ENCODE peak calls at places on chromosome 18, in eight cellular contexts. Z, E, O, D, F, M, G and T are unnamed samples.

GRCh38 chr18:63107171-63107850 is 212.3 kb downstream of the BCL2 start:
- DNase-seq in Z (no peak), E (no peak), O (no peak), D (peak), F (no peak), M (no peak), G (no peak), T (no peak)

GRCh38 chr18:79199691-79200374 is 130.6 kb downstream of the ATP9B start:
- DNase-seq in Z (no peak), E (no peak), O (no peak), D (no peak), F (no peak), M (peak), G (peak), T (peak)

GRCh38 chr18:72869786-72870185 is 2.0 kb upstream of the NETO1 start:
- DNase-seq in Z (no peak), E (no peak), O (no peak), D (no peak), F (no peak), M (no peak), G (no peak), T (no peak)

GRCh38 chr18:3655637-3656050 is 205.7 kb downstream of the TGIF1 start:
- DNase-seq in Z (no peak), E (no peak), O (no peak), D (no peak), F (no peak), M (no peak), G (no peak), T (no peak)

GRCh38 chr18:69839497-69839896 is 108.2 kb downstream of the CD226 start:
- DNase-seq in Z (no peak), E (no peak), O (no peak), D (no peak), F (no peak), M (no peak), G (no peak), T (no peak)

GRCh38 chr18:45839415-45840395 is 14.2 kb downstream of the SIGLEC15 start:
- DNase-seq in Z (peak), E (peak), O (peak), D (peak), F (no peak), M (peak), G (peak), T (peak)

GRCh38 chr18:58661423-58661822 is 9.8 kb upstream of the MALT1 start:
- DNase-seq in Z (peak), E (no peak), O (no peak), D (no peak), F (no peak), M (no peak), G (no peak), T (no peak)

GRCh38 chr18:68417166-68417776 is 297.6 kb downstream of the TMX3 start:
- DNase-seq in Z (no peak), E (no peak), O (no peak), D (peak), F (no peak), M (no peak), G (no peak), T (no peak)

GRCh38 chr18:3257627-3258120 is 4.3 kb upstream of the MYL12B start:
- DNase-seq in Z (no peak), E (no peak), O (no peak), D (no peak), F (no peak), M (no peak), G (no peak), T (no peak)

GRCh38 chr18:77132369-77133050 is at the start of gene MBP:
- DNase-seq in Z (peak), E (peak), O (peak), D (peak), F (no peak), M (peak), G (peak), T (no peak)

GRCh38 chr18:40911582-40912254 is 1043.3 kb upstream of the PIK3C3 start:
- DNase-seq in Z (peak), E (no peak), O (no peak), D (no peak), F (no peak), M (no peak), G (no peak), T (peak)

GRCh38 chr18:5518899-5519371 is 24.9 kb downstream of the EPB41L3 start:
- DNase-seq in Z (no peak), E (peak), O (peak), D (no peak), F (no peak), M (no peak), G (no peak), T (peak)

GRCh38 chr18:42261731-42262130 is 306.7 kb downstream of the PIK3C3 start:
- DNase-seq in Z (no peak), E (no peak), O (no peak), D (no peak), F (no peak), M (no peak), G (no peak), T (no peak)